ENCODE peak calls at places on chromosomes 4 and X, in ten cellular contexts. J is astrocyte of the hippocampus; T is osteocyte; K is fibroblast of mammary gland; H is HCT116; W is HFFc6; P is mucosa of gallbladder; M is ovary; F is immature natural killer cell; B is stimulated activated CD4-positive, alpha-beta T cell treated with anti-CD3 and anti-CD28 coated beads, Interleukin-15, amount 100 ng/mL, for 1 hour. S is an unnamed sample.

GRCh38 chr4:180610317-180610716 is 1632.9 kb upstream of the TENM3 start:
- DNase-seq in H (no peak), P (no peak), K (no peak), F (no peak), M (no peak), J (peak; percentile 44), W (no peak), B (no peak), T (no peak), S (no peak)

GRCh38 chr4:16967722-16968121 is 69.3 kb upstream of the LDB2 start:
- DNase-seq in F (no peak), J (no peak), M (peak; percentile 30), P (no peak), H (no peak), T (peak; percentile 21), B (no peak), W (peak; percentile 82), K (no peak), S (no peak)

GRCh38 chr4:82989567-82990429 is 20.8 kb downstream of the LIN54 start:
- DNase-seq in B (no peak), P (no peak), J (peak; percentile 20), T (no peak), M (no peak), F (peak; percentile 28), K (no peak), W (no peak), H (no peak), S (no peak)

GRCh38 chr4:23324291-23324690 is 565.6 kb downstream of the PPARGC1A start:
- DNase-seq in B (no peak), M (no peak), W (no peak), J (peak; percentile 58), H (no peak), F (no peak), P (no peak), K (no peak), T (no peak), S (no peak)

GRCh38 chr4:112951362-112951962 is 98.0 kb upstream of the ANK2 start:
- DNase-seq in F (no peak), B (no peak), H (no peak), K (peak; percentile 34), J (peak; percentile 17), P (no peak), T (no peak), W (no peak), M (no peak), S (no peak)

GRCh38 chr4:7755529-7755928 is 184.1 kb downstream of the AFAP1 start:
- DNase-seq in W (no peak), M (no peak), J (no peak), H (no peak), K (no peak), F (no peak), T (no peak), P (no peak), B (no peak), S (no peak)

GRCh38 chr4:140163029-140163810 is 9.2 kb upstream of the MAML3 start:
- DNase-seq in T (no peak), B (no peak), M (peak; percentile 70), W (no peak), J (peak; percentile 75), K (peak; percentile 74), F (no peak), P (no peak), H (no peak), S (no peak)

GRCh38 chr4:75429208-75429607 is 85.0 kb downstream of the RCHY1 start:
- DNase-seq in W (no peak), F (no peak), K (peak; percentile 2), P (no peak), J (no peak), H (no peak), B (no peak), M (no peak), T (no peak), S (no peak)

GRCh38 chr4:72743078-72743477 is 174.1 kb upstream of the ADAMTS3 start:
- DNase-seq in H (no peak), F (no peak), W (no peak), J (no peak), B (no peak), M (no peak), K (no peak), T (no peak), P (no peak), S (no peak)

GRCh38 chr4:16034010-16034829 is 49.6 kb downstream of the PROM1 start:
- DNase-seq in W (no peak), P (peak; percentile 74), H (no peak), K (no peak), M (no peak), B (no peak), T (no peak), J (peak; percentile 74), F (no peak), S (no peak)

GRCh38 chrX:153469811-153470410 is 465 bp downstream of the HAUS7 start:
- DNase-seq in B (peak; percentile 3), J (peak; percentile 56), P (no peak), W (peak; percentile 19), F (no peak), M (no peak), T (no peak), H (no peak), K (peak; percentile 28), S (no peak)

GRCh38 chr4:137627938-137628460 is 95.7 kb upstream of the PCDH18 start:
- DNase-seq in W (no peak), B (no peak), H (no peak), P (no peak), M (no peak), T (no peak), K (no peak), F (no peak), J (no peak), S (no peak)

GRCh38 chrX:69253821-69254220 is 88.6 kb upstream of the PJA1 start:
- DNase-seq in B (no peak), H (no peak), J (no peak), P (no peak), T (no peak), K (no peak), F (no peak), W (no peak), M (no peak), S (no peak)

GRCh38 chr4:111512081-111512774 is 633.0 kb upstream of the FAM241A start:
- DNase-seq in H (peak; percentile 4), B (no peak), M (no peak), J (peak; percentile 77), K (peak; percentile 93), F (no peak), T (no peak), P (no peak), W (peak; percentile 94), S (no peak)

GRCh38 chrX:48579259-48579658 is 5.0 kb downstream of the RBM3 start:
- DNase-seq in F (no peak), B (no peak), P (no peak), W (no peak), J (no peak), M (no peak), K (no peak), T (no peak), H (no peak), S (no peak)

GRCh38 chr4:37976513-37976912 is 16.3 kb downstream of the PTTG2 start:
- DNase-seq in T (no peak), K (no peak), M (no peak), P (peak; percentile 40), W (no peak), J (no peak), F (no peak), B (no peak), H (no peak), S (no peak)

GRCh38 chr4:80155286-80155982 is 41.9 kb upstream of the PRDM8 start:
- DNase-seq in M (no peak), P (no peak), H (no peak), K (no peak), W (no peak), F (no peak), B (no peak), J (no peak), T (no peak), S (no peak)

GRCh38 chrX:12770440-12770839 is 20.8 kb upstream of the PRPS2 start:
- DNase-seq in M (no peak), P (no peak), T (no peak), B (no peak), J (peak; percentile 33), F (peak; percentile 11), K (peak; percentile 41), H (no peak), W (peak; percentile 2), S (peak; percentile 18)

GRCh38 chrX:9466115-9466495 is 1.2 kb downstream of the TBL1X start:
- DNase-seq in W (no peak), T (no peak), J (peak; percentile 51), F (peak; percentile 28), B (no peak), M (peak; percentile 48), K (peak; percentile 22), P (peak; percentile 34), H (no peak), S (no peak)

GRCh38 chrX:53256446-53257041 is 24.8 kb downstream of the IQSEC2 start:
- DNase-seq in T (no peak), P (no peak), F (no peak), M (no peak), H (no peak), J (no peak), W (no peak), B (no peak), K (no peak), S (no peak)

GRCh38 chrX:57929373-57929772 is 19.1 kb upstream of the ZXDA start:
- DNase-seq in T (no peak), P (no peak), F (no peak), M (no peak), K (peak; percentile 25), W (peak; percentile 12), H (peak; percentile 8), J (peak; percentile 33), B (no peak), S (no peak)

GRCh38 chr4:3388461-3389185 is 53.1 kb upstream of the HGFAC start:
- DNase-seq in B (no peak), H (no peak), F (no peak), T (no peak), W (peak; percentile 84), J (peak; percentile 88), M (no peak), P (no peak), K (peak; percentile 77), S (peak; percentile 40)

GRCh38 chrX:154396948-154397887 is 959 bp upstream of the RPL10 start:
- DNase-seq in J (peak; percentile 69), H (no peak), M (peak; percentile 83), W (no peak), B (peak; percentile 53), F (peak; percentile 67), T (no peak), P (peak; percentile 52), K (peak; percentile 64), S (peak; percentile 71)